ENCODE peak calls at places on chromosome 14, in six cellular contexts. One of them, this sample, is unnamed.

GRCh38 chr14:89720741-89721315 is 233.7 kb downstream of the EFCAB11 start:
- DNase-seq in HL-60: peak
- DNase-seq in A549: no peak
- DNase-seq in HCT116: no peak
- DNase-seq in K562: no peak
- DNase-seq in Panc1: no peak
- DNase-seq in this sample: peak

GRCh38 chr14:57209561-57209960 is 59.1 kb downstream of the EXOC5 start:
- DNase-seq in HL-60: no peak
- DNase-seq in A549: peak
- DNase-seq in HCT116: no peak
- DNase-seq in K562: no peak
- DNase-seq in Panc1: no peak
- DNase-seq in this sample: no peak

GRCh38 chr14:101456246-101457159 is 104.8 kb upstream of the DIO3 start:
- DNase-seq in HL-60: no peak
- DNase-seq in A549: no peak
- DNase-seq in HCT116: no peak
- DNase-seq in K562: no peak
- DNase-seq in Panc1: no peak
- DNase-seq in this sample: peak

GRCh38 chr14:21384494-21384851 is 654 bp upstream of the SUPT16H start:
- DNase-seq in HL-60: no peak
- DNase-seq in A549: no peak
- DNase-seq in HCT116: no peak
- DNase-seq in K562: no peak
- DNase-seq in Panc1: no peak
- DNase-seq in this sample: no peak

GRCh38 chr14:64831419-64831818 is 48.3 kb downstream of the SPTB start:
- DNase-seq in HL-60: no peak
- DNase-seq in A549: no peak
- DNase-seq in HCT116: no peak
- DNase-seq in K562: no peak
- DNase-seq in Panc1: no peak
- DNase-seq in this sample: no peak

GRCh38 chr14:55731247-55731872 is 151.4 kb downstream of the KTN1 start:
- DNase-seq in HL-60: no peak
- DNase-seq in A549: no peak
- DNase-seq in HCT116: no peak
- DNase-seq in K562: no peak
- DNase-seq in Panc1: no peak
- DNase-seq in this sample: no peak

GRCh38 chr14:50544911-50545310 is 12.5 kb upstream of the MAP4K5 start:
- DNase-seq in HL-60: no peak
- DNase-seq in A549: no peak
- DNase-seq in HCT116: no peak
- DNase-seq in K562: no peak
- DNase-seq in Panc1: no peak
- DNase-seq in this sample: no peak

GRCh38 chr14:64502476-64503183 is 1.0 kb downstream of the ZBTB25 start:
- DNase-seq in HL-60: no peak
- DNase-seq in A549: peak
- DNase-seq in HCT116: no peak
- DNase-seq in K562: no peak
- DNase-seq in Panc1: no peak
- DNase-seq in this sample: peak

GRCh38 chr14:27025648-27026047 is 427.8 kb upstream of the NOVA1 start:
- DNase-seq in HL-60: no peak
- DNase-seq in A549: no peak
- DNase-seq in HCT116: no peak
- DNase-seq in K562: no peak
- DNase-seq in Panc1: no peak
- DNase-seq in this sample: no peak

GRCh38 chr14:46840971-46841729 is 189.6 kb upstream of the RPL10L start:
- DNase-seq in HL-60: no peak
- DNase-seq in A549: peak
- DNase-seq in HCT116: no peak
- DNase-seq in K562: no peak
- DNase-seq in Panc1: no peak
- DNase-seq in this sample: peak

DNA sequence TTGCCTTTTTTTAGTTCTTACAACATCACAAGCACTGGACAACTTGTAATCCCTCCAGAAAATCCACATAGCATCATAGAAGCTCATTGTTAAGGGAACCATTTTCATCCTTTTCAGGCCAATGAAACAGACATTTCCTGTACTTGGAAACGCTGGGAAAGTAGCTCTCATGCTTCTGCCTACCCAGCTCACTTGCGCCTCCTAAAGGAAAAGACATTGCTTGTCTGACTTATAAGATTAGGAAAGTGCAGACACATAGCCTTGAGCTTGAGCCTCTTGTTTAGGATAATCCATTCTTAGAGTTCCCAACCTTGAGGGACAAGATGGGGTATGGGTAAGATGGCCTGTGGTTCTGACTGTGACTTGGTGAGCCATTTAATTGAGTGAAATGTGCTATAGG is 589.5 kb downstream of the NOVA1 start:
- DNase-seq in HL-60: peak
- DNase-seq in A549: peak
- DNase-seq in HCT116: no peak
- DNase-seq in K562: no peak
- DNase-seq in Panc1: no peak
- DNase-seq in this sample: peak
- TF ChIP-seq REST in HL-60: no peak
- TF ChIP-seq REST in A549: no peak
- TF ChIP-seq REST in HCT116: no peak
- TF ChIP-seq REST in K562: no peak
- TF ChIP-seq REST in Panc1: no peak
- TF ChIP-seq REST in this sample: no peak

GRCh38 chr14:104148433-104149277 is 10.3 kb downstream of the KIF26A start:
- DNase-seq in HL-60: no peak
- DNase-seq in A549: no peak
- DNase-seq in HCT116: no peak
- DNase-seq in K562: no peak
- DNase-seq in Panc1: no peak
- DNase-seq in this sample: peak
- H3K27ac ChIP-seq in HL-60: no peak
- H3K27ac ChIP-seq in A549: no peak
- H3K27ac ChIP-seq in HCT116: no peak
- H3K27ac ChIP-seq in K562: no peak
- H3K27ac ChIP-seq in Panc1: no peak
- H3K27ac ChIP-seq in this sample: peak

GRCh38 chr14:58749066-58749669 is 111.4 kb downstream of the DACT1 start:
- DNase-seq in HL-60: peak
- DNase-seq in A549: peak
- DNase-seq in HCT116: peak
- DNase-seq in K562: peak
- DNase-seq in Panc1: no peak
- DNase-seq in this sample: no peak
- TF ChIP-seq REST in HL-60: no peak
- TF ChIP-seq REST in A549: no peak
- TF ChIP-seq REST in HCT116: no peak
- TF ChIP-seq REST in K562: no peak
- TF ChIP-seq REST in Panc1: no peak
- TF ChIP-seq REST in this sample: no peak

DNA sequence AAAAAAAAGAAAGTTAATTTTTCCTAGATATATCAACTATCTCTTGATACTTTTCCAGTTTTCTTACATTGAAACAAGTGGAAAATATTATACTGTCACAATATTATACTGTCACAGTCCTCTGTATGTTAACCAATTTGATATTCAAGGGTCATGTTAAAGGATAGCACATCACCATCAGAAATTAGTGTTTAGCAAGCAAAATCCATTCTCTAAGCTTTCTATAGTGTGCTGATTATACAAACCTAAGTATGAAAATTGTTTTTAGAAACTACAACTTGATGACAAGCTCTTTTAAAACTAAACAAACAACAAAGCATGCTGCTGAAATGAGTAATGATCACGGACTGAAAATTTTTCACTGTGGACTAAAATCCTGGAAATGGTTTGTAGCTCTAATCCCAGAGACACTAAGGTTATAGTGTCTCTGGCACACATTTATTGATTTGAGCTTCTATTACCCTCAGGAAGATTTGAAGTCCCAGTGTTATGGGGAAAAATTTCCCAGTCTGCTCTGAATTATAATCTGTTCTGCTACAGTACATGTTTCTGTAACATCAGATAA is 9.7 kb downstream of the SPTSSA start:
- DNase-seq in HL-60: no peak
- DNase-seq in A549: no peak
- DNase-seq in HCT116: no peak
- DNase-seq in K562: no peak
- DNase-seq in Panc1: no peak
- DNase-seq in this sample: no peak
- H3K27ac ChIP-seq in HL-60: no peak
- H3K27ac ChIP-seq in A549: no peak
- H3K27ac ChIP-seq in HCT116: no peak
- H3K27ac ChIP-seq in K562: no peak
- H3K27ac ChIP-seq in Panc1: no peak
- H3K27ac ChIP-seq in this sample: no peak

DNA sequence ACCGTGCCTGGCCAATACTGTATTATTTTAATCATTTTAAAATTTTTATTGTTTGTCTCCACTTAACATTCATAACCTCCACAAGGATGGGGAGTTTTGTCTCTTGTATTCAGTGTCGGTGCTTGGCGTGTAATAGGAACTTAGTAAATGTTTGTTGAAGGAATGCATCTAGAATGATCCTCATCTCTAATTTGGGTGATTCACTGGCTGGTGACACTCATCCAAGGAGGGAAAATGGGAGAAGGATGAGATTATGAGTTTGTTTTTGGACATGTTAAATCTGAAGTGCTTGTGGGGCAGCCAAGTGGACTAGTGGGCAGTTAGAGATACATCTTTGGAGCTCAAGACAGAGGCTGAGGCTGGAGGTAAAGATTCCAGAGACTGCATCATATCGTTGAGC is 5.1 kb downstream of the KLC1 start:
- DNase-seq in HL-60: no peak
- DNase-seq in A549: no peak
- DNase-seq in HCT116: no peak
- DNase-seq in K562: no peak
- DNase-seq in Panc1: no peak
- DNase-seq in this sample: no peak
- TF ChIP-seq REST in HL-60: no peak
- TF ChIP-seq REST in A549: no peak
- TF ChIP-seq REST in HCT116: no peak
- TF ChIP-seq REST in K562: no peak
- TF ChIP-seq REST in Panc1: no peak
- TF ChIP-seq REST in this sample: no peak

This sample was measured in GM23338.